ENCODE peak calls at places on chromosomes 5 and 9, in five cellular contexts. Z is MG63; S is CD8-positive, alpha-beta memory T cell; T is cardiac muscle cell; W is astrocyte. F is an unnamed sample. For H3K36me3, the result is how much of the 10 kb centered on the place peaks cover.

GRCh38 chr5:81838307-81838906 is 87.5 kb upstream of the SSBP2 start:
- DNase-seq in T (peak), Z (peak), W (no peak), S (no peak), F (no peak)

GRCh38 chr5:124349931-124350330 is 396.5 kb downstream of the ZNF608 start:
- DNase-seq in Z (no peak), W (no peak), S (no peak), T (no peak), F (no peak)

GRCh38 chr5:103589416-103590175 is 27.0 kb upstream of the NUDT12 start:
- DNase-seq in S (no peak), W (peak), T (no peak), Z (no peak), F (no peak)

GRCh38 chr9:76700916-76701315 is 63.3 kb upstream of the PCA3 start:
- DNase-seq in S (no peak), Z (no peak), W (no peak), T (no peak), F (no peak)

GRCh38 chr9:135551456-135551855 is 5.5 kb downstream of the OBP2A start:
- DNase-seq in W (no peak), S (no peak), T (no peak), Z (no peak), F (no peak)

GRCh38 chr9:87479801-87480201 is 17.9 kb upstream of the DAPK1 start:
- DNase-seq in S (no peak), W (peak), Z (peak), T (no peak), F (no peak)

GRCh38 chr5:145495741-145496140 is 339.4 kb downstream of the PRELID2 start:
- DNase-seq in Z (peak), S (no peak), W (peak), T (no peak), F (peak)

GRCh38 chr9:81384911-81385310 is 304.4 kb downstream of the TLE1 start:
- DNase-seq in W (no peak), S (no peak), T (no peak), Z (no peak), F (no peak)

GRCh38 chr9:79809931-79810330 is 238.2 kb downstream of the TLE4 start:
- DNase-seq in W (peak), T (no peak), S (no peak), Z (no peak), F (peak)

GRCh38 chr9:25260056-25260455 is 418.2 kb downstream of the TUSC1 start:
- DNase-seq in Z (no peak), T (no peak), S (no peak), W (no peak), F (no peak)

GRCh38 chr5:137734962-137735530 is 843 bp downstream of the KLHL3 start:
- DNase-seq in Z (no peak), S (no peak), T (peak), W (peak), F (no peak)

GRCh38 chr9:133950206-133950915 is 41.8 kb downstream of the VAV2 start:
- DNase-seq in T (no peak), Z (no peak), W (peak), S (no peak), F (no peak)

GRCh38 chr9:14030350-14030823 is 283.6 kb downstream of the NFIB start:
- DNase-seq in S (no peak), T (no peak), W (peak), Z (no peak), F (no peak)

GRCh38 chr5:138664276-138664943 is 88.8 kb upstream of the CTNNA1 start:
- DNase-seq in Z (no peak), W (peak), S (no peak), T (no peak), F (no peak)

GRCh38 chr9:131254107-131254491 is 22.2 kb downstream of the FAM78A start:
- DNase-seq in W (no peak), Z (no peak), S (peak), T (peak), F (no peak)

GRCh38 chr5:85049020-85049419 is 664.3 kb upstream of the EDIL3 start:
- DNase-seq in S (peak), T (peak), W (peak), Z (peak), F (no peak)

GRCh38 chr9:98097836-98098235 is 21.2 kb downstream of the TRIM14 start:
- DNase-seq in W (no peak), Z (no peak), S (no peak), T (no peak), F (no peak)

GRCh38 chr9:75071530-75072122 is 16.3 kb downstream of the NMRK1 start:
- DNase-seq in T (no peak), Z (no peak), W (no peak), S (peak), F (no peak)

GRCh38 chr5:26791021-26791420 is 247.4 kb downstream of the CDH9 start:
- DNase-seq in T (no peak), S (no peak), W (no peak), Z (no peak), F (no peak)

GRCh38 chr9:456365-456764 is 241.7 kb downstream of the DOCK8 start:
- DNase-seq in S (no peak), T (no peak), W (peak), Z (peak), F (no peak)
- H3K36me3 ChIP-seq in S (under half), T (under half), W (under half), Z (under half), F (under half)

DNA sequence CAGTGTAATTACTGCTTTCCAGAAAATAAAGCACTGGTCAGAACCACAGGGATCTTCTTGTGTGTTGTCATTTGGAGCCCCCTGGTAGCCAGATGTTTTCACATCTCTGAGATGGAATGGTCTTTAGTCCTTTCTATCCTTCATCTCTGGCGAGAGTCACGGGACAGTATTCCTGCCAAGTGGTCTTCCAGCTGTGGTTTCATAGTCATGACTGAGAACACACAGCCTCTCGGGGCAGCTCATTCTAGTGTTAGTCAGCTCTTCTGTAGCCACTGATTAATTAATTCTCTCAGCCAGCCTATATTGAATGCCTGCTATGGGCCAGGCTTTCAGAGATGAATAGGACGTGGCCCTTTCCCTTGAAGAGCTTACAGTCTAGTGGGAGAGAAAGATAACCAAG is 34.1 kb downstream of the HMGXB3 start:
- DNase-seq in T (no peak), W (peak), Z (peak), S (no peak), F (peak)
- H3K36me3 ChIP-seq in T (under half), W (half or more), Z (half or more), S (half or more), F (under half)

DNA sequence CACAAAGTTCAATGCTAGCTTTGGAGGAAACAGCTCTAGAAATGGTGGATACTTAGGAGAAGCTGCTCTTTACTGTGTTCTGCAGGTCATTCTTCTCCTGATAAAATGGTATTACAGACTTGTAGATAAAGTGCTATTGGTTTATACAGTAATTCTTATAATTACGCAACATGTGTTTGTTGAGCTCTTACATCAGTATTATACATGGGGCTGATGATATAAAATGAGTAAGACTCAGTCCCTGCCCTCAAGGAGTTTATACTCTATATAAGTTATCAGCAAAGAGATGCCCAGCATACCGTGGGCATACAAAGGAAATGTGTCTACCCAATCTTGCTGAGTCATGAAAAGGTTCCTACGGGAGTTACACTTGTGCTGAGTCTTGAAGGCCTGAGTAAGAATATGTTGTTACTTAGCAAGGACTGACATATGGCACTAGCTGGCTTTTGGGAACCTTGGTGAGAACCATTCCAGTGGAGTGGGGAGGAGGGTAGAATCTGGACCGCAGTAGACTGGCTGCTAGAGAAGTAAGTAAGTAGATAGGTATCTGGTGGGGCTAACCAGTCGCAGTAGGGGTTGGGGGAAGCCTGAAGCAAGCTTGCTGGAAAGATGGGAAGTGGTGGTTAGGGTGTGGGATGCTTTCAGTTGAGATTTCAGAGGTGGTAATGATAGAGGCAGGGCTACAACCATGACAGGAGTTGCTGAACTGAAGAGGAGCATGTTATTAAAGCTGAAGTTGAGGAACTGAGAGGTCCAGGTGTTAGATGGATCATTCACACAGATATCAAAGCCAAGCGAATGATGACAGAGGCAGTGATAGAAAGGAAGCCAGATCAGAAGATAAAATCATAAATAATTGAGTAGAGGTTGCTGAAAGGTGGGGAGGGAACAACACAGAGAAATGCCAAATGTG is 11.1 kb upstream of the TTC23L start:
- DNase-seq in W (no peak), T (no peak), S (no peak), Z (no peak), F (no peak)
- H3K36me3 ChIP-seq in W (half or more), T (under half), S (under half), Z (half or more), F (under half)

DNA sequence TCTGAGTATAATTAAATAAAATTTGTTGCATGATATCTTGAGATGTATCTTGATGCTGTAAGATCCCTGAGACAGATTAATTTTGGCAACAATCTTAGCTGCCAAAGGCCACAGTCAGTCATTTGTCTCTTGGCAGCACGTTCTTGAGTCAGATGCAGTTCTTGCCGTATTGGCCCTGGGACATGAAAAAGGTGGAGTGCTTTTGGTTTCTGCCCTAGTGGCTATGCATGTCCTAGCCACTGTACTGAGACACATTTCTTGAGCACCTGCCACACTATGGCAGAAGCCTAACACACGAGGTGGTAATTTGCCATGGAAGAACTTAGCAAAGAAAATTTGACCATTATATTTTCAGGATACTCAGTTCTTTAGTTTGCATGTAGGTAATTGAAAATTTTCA is 45.0 kb upstream of the PHF2 start:
- DNase-seq in Z (no peak), T (no peak), S (no peak), W (no peak), F (no peak)
- H3K36me3 ChIP-seq in Z (half or more), T (half or more), S (half or more), W (under half), F (under half)

GRCh38 chr9:34254966-34255825 is 73.9 kb downstream of the KIF24 start:
- DNase-seq in S (no peak), Z (peak), T (no peak), W (no peak), F (no peak)
- H3K36me3 ChIP-seq in S (under half), Z (under half), T (under half), W (under half), F (under half)

GRCh38 chr9:72353455-72354116 is 11.4 kb downstream of the ZFAND5 start:
- DNase-seq in S (no peak), T (no peak), W (no peak), Z (no peak), F (no peak)
- H3K36me3 ChIP-seq in S (under half), T (under half), W (half or more), Z (half or more), F (under half)

GRCh38 chr5:173323121-173323798 is 5.0 kb downstream of the STC2 start:
- DNase-seq in T (no peak), S (no peak), Z (no peak), W (no peak), F (no peak)

GRCh38 chr5:173326501-173326960 is 1.7 kb downstream of the STC2 start:
- DNase-seq in W (peak), Z (peak), S (no peak), T (peak), F (peak)

GRCh38 chr5:173324115-173325001 is 3.9 kb downstream of the STC2 start:
- DNase-seq in Z (peak), T (no peak), S (no peak), W (peak), F (no peak)

GRCh38 chr5:173323799-173324114 is 4.5 kb downstream of the STC2 start:
- DNase-seq in T (no peak), S (no peak), W (no peak), Z (no peak), F (no peak)

GRCh38 chr5:173325091-173325698 is 3.0 kb downstream of the STC2 start:
- DNase-seq in W (no peak), S (no peak), T (no peak), Z (no peak), F (no peak)
- H3K36me3 ChIP-seq in W (under half), S (under half), T (under half), Z (half or more), F (under half)

F was measured in BJ.